ENCODE peak calls at places on chromosomes 1 and 21, in five cellular contexts. T, X, U, C and M are unnamed samples.
A peak's percentile ranks its signal among the peaks of the same experiment; 100 is the strongest.

GRCh38 chr1:27664291-27664690 is 7.7 kb downstream of the IFI6 start:
- DNase-seq in U (no peak), X (no peak), T (no peak), C (no peak), M (no peak)

GRCh38 chr1:248804771-248805681 is 20.7 kb downstream of the SH3BP5L start:
- DNase-seq in U (no peak), C (no peak), T (no peak), X (no peak), M (peak; percentile 69)

GRCh38 chr1:27574871-27575831 is 28.8 kb downstream of the AHDC1 start:
- DNase-seq in T (peak; percentile 84), C (no peak), X (peak; percentile 68), U (peak; percentile 93), M (no peak)

GRCh38 chr1:192756847-192757246 is 52.0 kb upstream of the RGS2 start:
- DNase-seq in C (no peak), U (no peak), T (no peak), X (no peak), M (no peak)

GRCh38 chr1:163055005-163055404 is 14.2 kb upstream of the RGS4 start:
- DNase-seq in C (no peak), X (no peak), T (peak; percentile 33), U (no peak), M (no peak)

GRCh38 chr21:31898898-31899630 is 26.2 kb downstream of the HUNK start:
- DNase-seq in C (no peak), T (no peak), U (no peak), X (no peak), M (no peak)

GRCh38 chr1:25821630-25822091 is 1.9 kb downstream of the MTFR1L start:
- DNase-seq in X (no peak), U (no peak), C (no peak), T (peak; percentile 41), M (no peak)

GRCh38 chr21:41753001-41753725 is 13.7 kb downstream of the RIPK4 start:
- DNase-seq in C (no peak), U (no peak), X (no peak), T (no peak), M (no peak)

GRCh38 chr1:237873487-237873927 is 17.2 kb downstream of the ZP4 start:
- DNase-seq in X (peak; percentile 98), C (peak; percentile 5), T (peak; percentile 78), U (no peak), M (no peak)

GRCh38 chr1:66354311-66354922 is 179.5 kb upstream of the SGIP1 start:
- DNase-seq in X (no peak), C (no peak), T (peak; percentile 28), U (no peak), M (no peak)

GRCh38 chr1:183872406-183872805 is 67.5 kb downstream of the RGL1 start:
- DNase-seq in C (no peak), U (no peak), T (peak; percentile 69), X (no peak), M (no peak)

GRCh38 chr1:229228522-229228921 is 42.4 kb upstream of the RAB4A start:
- DNase-seq in T (no peak), X (no peak), C (no peak), U (no peak), M (no peak)

GRCh38 chr21:39503138-39503762 is 51.5 kb downstream of the SH3BGR start:
- DNase-seq in C (no peak), X (no peak), U (no peak), T (no peak), M (no peak)

GRCh38 chr21:28781602-28782274 is 210.9 kb downstream of the LTN1 start:
- DNase-seq in X (peak; percentile 18), T (peak; percentile 66), U (no peak), C (no peak), M (peak; percentile 13)

GRCh38 chr1:220331318-220331717 is 59.1 kb upstream of the RAB3GAP2 start:
- DNase-seq in T (no peak), X (no peak), C (no peak), U (no peak), M (no peak)

GRCh38 chr21:35529141-35529863 is 480.2 kb upstream of the RUNX1 start:
- DNase-seq in C (no peak), T (peak; percentile 58), X (no peak), U (no peak), M (peak; percentile 43)

GRCh38 chr1:109115685-109116084 is 1.8 kb downstream of the ELAPOR1 start:
- DNase-seq in T (no peak), X (no peak), U (no peak), C (no peak), M (no peak)

GRCh38 chr1:50977575-50978143 is 7.6 kb downstream of the CDKN2C start:
- DNase-seq in C (no peak), T (peak; percentile 60), X (peak; percentile 31), U (peak; percentile 87), M (peak; percentile 77)

GRCh38 chr1:158020877-158021630 is 27.6 kb downstream of the KIRREL1 start:
- DNase-seq in C (no peak), X (no peak), T (no peak), U (no peak), M (no peak)

GRCh38 chr1:57040831-57041230 is 75.0 kb upstream of the C8B start:
- DNase-seq in X (no peak), C (no peak), U (no peak), T (no peak), M (no peak)

GRCh38 chr21:35565204-35565611 is 495.1 kb downstream of the SETD4 start:
- DNase-seq in X (peak; percentile 39), U (no peak), C (peak; percentile 85), T (peak; percentile 83), M (no peak)

GRCh38 chr1:222950892-222951291 is 136.1 kb downstream of the DISP1 start:
- DNase-seq in X (peak; percentile 10), C (no peak), T (no peak), U (no peak), M (no peak)

GRCh38 chr1:41225495-41225894 is 16.6 kb downstream of the SCMH1 start:
- DNase-seq in U (no peak), X (no peak), C (no peak), T (no peak), M (no peak)

GRCh38 chr1:176773038-176773437 is 310.1 kb downstream of the PAPPA2 start:
- DNase-seq in U (no peak), T (no peak), C (no peak), X (no peak), M (no peak)

GRCh38 chr1:74847720-74848119 is 114.8 kb downstream of the TYW3 start:
- DNase-seq in X (no peak), T (peak; percentile 18), C (no peak), U (no peak), M (no peak)

GRCh38 chr1:203569490-203570318 is 56.9 kb upstream of the ATP2B4 start:
- DNase-seq in X (peak; percentile 35), C (no peak), T (no peak), U (no peak), M (no peak)

GRCh38 chr21:15243356-15243755 is 178.6 kb upstream of the NRIP1 start:
- DNase-seq in X (no peak), C (no peak), T (no peak), U (no peak), M (no peak)

GRCh38 chr1:117339866-117340357 is 27.3 kb upstream of the MAN1A2 start:
- DNase-seq in T (peak; percentile 80), U (no peak), C (peak; percentile 21), X (peak; percentile 18), M (peak; percentile 25)
- TF ChIP-seq CTCF in T (no peak), U (no peak), C (no peak), X (no peak), M (no peak)

GRCh38 chr1:90862782-90863181 is 145.7 kb upstream of the BARHL2 start:
- DNase-seq in C (no peak), X (no peak), T (no peak), U (no peak), M (peak; percentile 24)
- H3K4me3 ChIP-seq in C (no peak overlapping the region), X (no peak overlapping the region), T (no peak overlapping the region), U (no peak overlapping the region), M (no peak overlapping the region)

DNA sequence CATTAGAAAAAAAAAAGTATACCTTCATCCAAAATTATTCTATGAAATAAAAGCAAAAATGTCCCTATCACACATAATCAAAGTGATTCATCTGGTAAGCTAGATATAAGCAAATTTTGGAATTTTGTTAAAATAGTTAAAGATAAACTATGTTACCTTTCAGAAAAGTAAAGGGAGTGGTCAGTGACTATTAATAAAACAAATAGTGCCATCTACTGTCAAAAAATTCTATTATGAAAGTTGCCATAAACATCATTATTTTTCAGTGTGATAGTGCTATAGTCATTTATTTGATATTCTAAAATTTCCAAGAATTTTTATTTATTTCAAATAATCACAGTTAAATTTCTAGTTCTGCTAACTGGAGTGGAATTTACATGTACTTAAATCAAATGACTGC is 803.7 kb downstream of the KCNT2 start:
- DNase-seq in X (no peak), C (no peak), U (no peak), T (no peak), M (no peak)
- TF ChIP-seq CTCF in X (no peak), C (no peak), U (no peak), T (no peak), M (no peak)

GRCh38 chr1:9655127-9655723 is 3.7 kb downstream of the PIK3CD start:
- DNase-seq in X (no peak), T (no peak), U (no peak), C (no peak), M (peak; percentile 84)

GRCh38 chr1:9658186-9658585 is 6.7 kb downstream of the PIK3CD start:
- DNase-seq in T (no peak), U (no peak), C (no peak), X (no peak), M (peak; percentile 65)

GRCh38 chr1:9653783-9654517 is 2.4 kb downstream of the PIK3CD start:
- DNase-seq in X (no peak), C (no peak), T (no peak), U (no peak), M (peak; percentile 57)

GRCh38 chr1:9657521-9658032 is 6.0 kb downstream of the PIK3CD start:
- DNase-seq in T (no peak), X (no peak), C (no peak), U (no peak), M (peak; percentile 21)

GRCh38 chr1:9655836-9656235 is 4.3 kb downstream of the PIK3CD start:
- DNase-seq in T (no peak), X (no peak), C (no peak), U (no peak), M (peak; percentile 55)
- H3K4me3 ChIP-seq in T (no peak overlapping the region), X (no peak overlapping the region), C (no peak overlapping the region), U (no peak overlapping the region), M (peak overlapping the region; percentile 92)

DNA sequence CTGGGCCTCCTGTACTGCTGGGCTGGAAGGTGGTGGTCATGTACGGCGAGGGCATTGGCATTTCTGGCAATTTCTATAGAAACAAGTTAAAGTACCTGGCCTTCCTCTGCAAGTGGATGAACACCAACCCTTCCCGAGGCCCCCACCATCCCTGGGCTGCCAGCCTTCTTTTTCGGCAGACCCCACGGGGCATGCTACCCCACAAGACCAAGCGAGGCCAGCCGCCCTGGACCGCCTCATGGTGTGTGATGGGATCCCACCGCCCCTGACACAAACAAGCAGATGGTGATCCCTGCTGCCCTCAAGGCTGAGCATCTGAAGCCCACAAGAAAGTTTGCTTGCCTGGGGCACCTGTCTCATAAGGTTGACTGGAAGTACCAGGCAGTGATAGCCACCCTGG is 76.0 kb downstream of the NFASC start:
- DNase-seq in U (no peak), C (no peak), X (no peak), T (no peak), M (no peak)
- TF ChIP-seq CTCF in U (no peak), C (no peak), X (no peak), T (no peak), M (no peak)